ENCODE peak calls at places on chromosomes 11 and 22, in four cellular contexts. Y, B, S and F are unnamed samples.

GRCh38 chr22:49045276-49045675 is 782.4 kb downstream of the BRD1 start:
- DNase-seq in Y (no peak), B (no peak), S (no peak), F (no peak)

GRCh38 chr11:68593441-68593840 is 90.9 kb upstream of the GAL start:
- DNase-seq in Y (no peak), B (no peak), S (no peak), F (no peak)

GRCh38 chr11:63783925-63784592 is 15.5 kb upstream of the ZFTA start:
- DNase-seq in Y (no peak), B (no peak), S (no peak), F (no peak)

GRCh38 chr11:12137938-12138731 is 27.7 kb downstream of the MICAL2 start:
- DNase-seq in Y (peak; percentile 31), B (peak; percentile 77), S (no peak), F (peak; percentile 87)

GRCh38 chr11:109424893-109425292 is 2.9 kb downstream of the C11orf87 start:
- DNase-seq in Y (no peak), B (no peak), S (peak; percentile 2), F (no peak)

GRCh38 chr22:44669725-44670027 is 32.3 kb upstream of the PRR5 start:
- DNase-seq in Y (no peak), B (peak; percentile 54), S (no peak), F (no peak)

GRCh38 chr11:123203934-123204333 is 8.9 kb upstream of the CLMP start:
- DNase-seq in Y (no peak), B (no peak), S (no peak), F (no peak)

GRCh38 chr11:9831122-9831521 is 167.2 kb downstream of the SWAP70 start:
- DNase-seq in Y (no peak), B (no peak), S (peak; percentile 29), F (no peak)

GRCh38 chr11:67698247-67698646 is 23.8 kb upstream of the ALDH3B2 start:
- DNase-seq in Y (peak; percentile 5), B (no peak), S (peak; percentile 51), F (no peak)

GRCh38 chr22:40036126-40036525 is 41.4 kb downstream of the FAM83F start:
- DNase-seq in Y (no peak), B (no peak), S (no peak), F (no peak)

GRCh38 chr11:235180-235997 is 753 bp downstream of the SIRT3 start:
- DNase-seq in Y (no peak), B (no peak), S (no peak), F (no peak)

GRCh38 chr22:46054091-46054877 is 77.3 kb upstream of the WNT7B start:
- DNase-seq in Y (no peak), B (peak; percentile 88), S (peak; percentile 80), F (no peak)

GRCh38 chr11:118084247-118084646 is 2.5 kb downstream of the SMIM35 start:
- DNase-seq in Y (no peak), B (peak; percentile 2), S (no peak), F (peak; percentile 14)

GRCh38 chr11:107844041-107844440 is 14.5 kb downstream of the SLC35F2 start:
- DNase-seq in Y (no peak), B (peak; percentile 53), S (no peak), F (no peak)

GRCh38 chr22:31106651-31107205 is 640 bp downstream of the SELENOM start:
- DNase-seq in Y (no peak), B (peak; percentile 66), S (no peak), F (no peak)

GRCh38 chr22:20127318-20127868 is 4.2 kb upstream of the ZDHHC8 start:
- DNase-seq in Y (no peak), B (no peak), S (no peak), F (no peak)

GRCh38 chr11:55503449-55503848 is 50.8 kb upstream of the OR4C15 start:
- DNase-seq in Y (no peak), B (no peak), S (no peak), F (no peak)
- TF ChIP-seq CTCF in Y (no peak), B (no peak), S (peak; percentile 37), F (no peak)

GRCh38 chr11:121590772-121591404 is 138.1 kb upstream of the SORL1-AS1 start:
- DNase-seq in Y (no peak), B (no peak), S (peak; percentile 61), F (no peak)
- H3K4me3 ChIP-seq in Y (no peak overlapping the region), B (no peak overlapping the region), S (peak overlapping the region; percentile 66), F (no peak overlapping the region)

GRCh38 chr11:90635886-90636285 is 413.0 kb upstream of the CHORDC1 start:
- DNase-seq in Y (no peak), B (no peak), S (no peak), F (no peak)

GRCh38 chr11:90635145-90635544 is 412.3 kb upstream of the CHORDC1 start:
- DNase-seq in Y (no peak), B (no peak), S (no peak), F (no peak)

DNA sequence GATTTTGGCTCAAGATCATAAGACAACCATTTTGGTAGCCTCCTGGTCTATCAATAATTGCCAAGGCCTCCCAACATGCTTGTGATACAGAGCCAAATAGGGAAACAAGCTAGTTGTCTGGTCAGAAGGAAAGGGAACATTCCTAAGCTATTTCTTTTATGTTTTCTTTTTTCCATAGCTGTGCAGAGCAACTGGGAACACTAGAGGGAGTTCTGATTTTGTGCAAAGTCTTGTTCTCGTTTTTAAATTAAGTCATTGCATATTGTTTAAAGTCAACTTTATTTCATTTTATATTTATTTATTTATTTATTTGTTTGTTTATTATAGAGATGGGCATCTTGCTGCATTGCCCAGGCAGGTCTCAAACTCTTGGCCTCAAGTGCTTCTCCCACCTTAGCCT is 416.8 kb upstream of the CHORDC1 start:
- DNase-seq in Y (no peak), B (no peak), S (no peak), F (no peak)
- TF ChIP-seq CTCF in Y (no peak), B (no peak), S (peak; percentile 23), F (no peak)

GRCh38 chr11:86483591-86484163 is 109.0 kb downstream of the CCDC81 start:
- DNase-seq in Y (no peak), B (no peak), S (no peak), F (no peak)
- H3K4me3 ChIP-seq in Y (no peak overlapping the region), B (no peak overlapping the region), S (no peak overlapping the region), F (no peak overlapping the region)

GRCh38 chr11:101458161-101458560 is 125.6 kb downstream of the TRPC6 start:
- DNase-seq in Y (no peak), B (peak; percentile 46), S (no peak), F (no peak)

GRCh38 chr11:101453682-101454081 is 130.1 kb downstream of the TRPC6 start:
- DNase-seq in Y (no peak), B (peak; percentile 25), S (no peak), F (no peak)

GRCh38 chr11:101459020-101459419 is 124.8 kb downstream of the TRPC6 start:
- DNase-seq in Y (no peak), B (no peak), S (no peak), F (no peak)

GRCh38 chr11:101456812-101457211 is 127.0 kb downstream of the TRPC6 start:
- DNase-seq in Y (no peak), B (peak; percentile 45), S (peak; percentile 62), F (no peak)
- TF ChIP-seq CTCF in Y (no peak), B (peak; percentile 57), S (peak; percentile 89), F (peak; percentile 24)

GRCh38 chr11:72780291-72781062 is 13.4 kb downstream of the STARD10 start:
- DNase-seq in Y (no peak), B (no peak), S (no peak), F (no peak)
- H3K4me3 ChIP-seq in Y (peak overlapping the region; percentile 40), B (peak overlapping the region; percentile 46), S (no peak overlapping the region), F (peak overlapping the region; percentile 45)